ENCODE peak calls at places on chromosomes 4 and X, in eight cellular contexts. F is mammary epithelial cell; T is CD8-positive, alpha-beta memory T cell; N is fibroblast of lung; X is foreskin keratinocyte; E is psoas muscle; L is H9; G is PC-9. W is an unnamed sample. For H3K27me3 and H3K4me1, the result is how much of the 10 kb centered on the place peaks cover.

GRCh38 chr4:151541438-151542071 is 132.6 kb downstream of the FHIP1A start:
- DNase-seq in F (peak), T (no peak), N (peak), X (peak), E (no peak), L (no peak), G (peak), W (no peak)

GRCh38 chr4:101039367-101039766 is 308.0 kb downstream of the PPP3CA start:
- DNase-seq in F (no peak), T (peak), N (no peak), X (no peak), E (no peak), L (no peak), G (no peak), W (no peak)

GRCh38 chr4:76197001-76197743 is 16.5 kb downstream of the SCARB2 start:
- DNase-seq in F (peak), T (no peak), N (peak), X (no peak), E (no peak), L (no peak), G (no peak), W (no peak)

GRCh38 chr4:69591374-69591773 is 48.1 kb downstream of the UGT2A2 start:
- DNase-seq in F (no peak), T (no peak), N (no peak), X (no peak), E (no peak), L (no peak), G (no peak), W (no peak)

GRCh38 chr4:141643557-141643956 is 7.2 kb downstream of the IL15 start:
- DNase-seq in F (peak), T (no peak), N (peak), X (peak), E (no peak), L (no peak), G (peak), W (no peak)

GRCh38 chrX:49166914-49167739 is 4.6 kb downstream of the MAGIX start:
- DNase-seq in F (peak), T (peak), N (peak), X (peak), E (peak), L (no peak), G (no peak), W (no peak)

GRCh38 chr4:8410641-8411271 is 29.8 kb downstream of the ACOX3 start:
- DNase-seq in F (peak), T (no peak), N (peak), X (peak), E (peak), L (peak), G (peak), W (no peak)

GRCh38 chr4:145583656-145584055 is 35.5 kb upstream of the MMAA start:
- DNase-seq in F (peak), T (no peak), N (no peak), X (peak), E (no peak), L (no peak), G (no peak), W (no peak)

GRCh38 chrX:118231464-118231863 is 114.4 kb upstream of the WDR44 start:
- DNase-seq in F (no peak), T (no peak), N (peak), X (no peak), E (no peak), L (no peak), G (no peak), W (no peak)

GRCh38 chrX:18424482-18425198 is 768 bp upstream of the CDKL5 start:
- DNase-seq in F (peak), T (no peak), N (peak), X (no peak), E (no peak), L (peak), G (no peak), W (no peak)

GRCh38 chrX:53481093-53481492 is 46.9 kb upstream of the HSD17B10 start:
- DNase-seq in F (no peak), T (no peak), N (no peak), X (peak), E (no peak), L (peak), G (no peak), W (no peak)

GRCh38 chr4:181502611-181503010 is 740.6 kb upstream of the TENM3 start:
- DNase-seq in F (no peak), T (no peak), N (no peak), X (no peak), E (no peak), L (peak), G (no peak), W (no peak)

GRCh38 chr4:41731569-41731968 is 17.0 kb downstream of the PHOX2B start:
- DNase-seq in F (no peak), T (no peak), N (no peak), X (no peak), E (no peak), L (no peak), G (no peak), W (no peak)
- H3K27me3 ChIP-seq in F (under half), T (under half), N (under half), X (half or more), E (under half), L (under half), G (under half), W (under half)

DNA sequence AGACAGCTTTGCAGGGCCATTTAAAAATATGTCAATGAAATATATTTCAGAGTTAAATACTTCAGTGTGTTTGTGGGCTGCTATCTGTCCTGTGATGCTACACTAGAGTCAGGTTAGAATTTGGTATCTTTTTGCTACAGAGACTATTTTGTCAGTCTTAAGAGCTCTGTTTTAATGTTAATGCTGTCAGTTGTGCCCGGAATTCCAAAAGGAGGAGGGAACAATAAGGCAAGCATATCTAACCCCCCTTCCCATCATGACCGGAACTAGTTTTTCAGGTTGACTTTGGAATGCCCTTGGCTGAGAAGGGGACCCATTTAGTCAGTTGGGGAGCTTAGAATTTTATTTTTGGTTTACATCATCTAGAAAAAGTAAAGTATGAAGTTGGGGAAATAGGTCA is 34.9 kb upstream of the SLC25A4 start:
- DNase-seq in F (no peak), T (no peak), N (no peak), X (no peak), E (no peak), L (no peak), G (no peak), W (no peak)
- H3K4me1 ChIP-seq in F (under half), T (under half), N (under half), X (under half), E (under half), L (under half), G (under half), W (under half)

GRCh38 chrX:108558217-108558616 is 118.6 kb downstream of the COL4A5 start:
- DNase-seq in F (no peak), T (no peak), N (peak), X (peak), E (no peak), L (no peak), G (no peak), W (no peak)
- H3K27ac ChIP-seq in F (no peak), T (no peak), N (no peak), X (no peak), E (no peak), L (no peak), G (no peak), W (no peak)

DNA sequence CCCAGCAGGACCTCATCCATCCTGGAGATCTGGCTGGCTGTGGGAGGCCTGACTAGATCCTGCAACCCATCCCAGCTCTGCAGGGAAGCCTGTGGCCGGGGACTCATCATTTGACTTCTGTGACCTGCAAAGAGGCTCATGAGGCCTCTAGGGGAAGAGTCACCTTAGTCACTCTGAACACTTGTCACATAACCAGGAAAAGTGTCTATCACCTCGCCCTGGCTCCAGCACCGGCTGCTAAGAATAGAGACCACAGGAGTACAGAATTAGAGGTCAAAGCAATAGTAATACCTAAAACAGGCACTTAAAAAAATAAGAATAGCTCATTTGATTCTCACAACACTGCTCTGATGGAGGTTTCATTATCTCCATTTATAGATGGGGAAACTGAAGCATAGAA is 3.8 kb upstream of the NSG1 start:
- DNase-seq in F (no peak), T (no peak), N (no peak), X (no peak), E (peak), L (no peak), G (no peak), W (no peak)
- H3K27me3 ChIP-seq in F (under half), T (under half), N (under half), X (half or more), E (under half), L (under half), G (under half), W (under half)

GRCh38 chr4:183147983-183148382 is 48.9 kb downstream of the WWC2 start:
- DNase-seq in F (no peak), T (no peak), N (no peak), X (no peak), E (no peak), L (no peak), G (no peak), W (no peak)

GRCh38 chr4:183147191-183147590 is 48.1 kb downstream of the WWC2 start:
- DNase-seq in F (peak), T (no peak), N (peak), X (peak), E (no peak), L (no peak), G (no peak), W (no peak)

GRCh38 chr4:183142566-183143545 is 43.8 kb downstream of the WWC2 start:
- DNase-seq in F (peak), T (no peak), N (peak), X (peak), E (peak), L (no peak), G (no peak), W (no peak)

GRCh38 chr4:183146478-183146877 is 47.4 kb downstream of the WWC2 start:
- DNase-seq in F (no peak), T (no peak), N (no peak), X (no peak), E (no peak), L (no peak), G (no peak), W (no peak)

GRCh38 chr4:183145773-183146172 is 46.7 kb downstream of the WWC2 start:
- DNase-seq in F (no peak), T (no peak), N (peak), X (no peak), E (no peak), L (no peak), G (no peak), W (no peak)
- H3K4me1 ChIP-seq in F (under half), T (under half), N (under half), X (under half), E (under half), L (under half), G (under half), W (under half)

GRCh38 chr4:6955261-6955911 is 45.8 kb downstream of the TBC1D14 start:
- DNase-seq in F (peak), T (no peak), N (no peak), X (peak), E (peak), L (no peak), G (peak), W (no peak)

GRCh38 chr4:6956434-6957147 is 47.0 kb downstream of the TBC1D14 start:
- DNase-seq in F (no peak), T (no peak), N (no peak), X (no peak), E (peak), L (no peak), G (no peak), W (no peak)

GRCh38 chr4:6951880-6952381 is 42.3 kb downstream of the TBC1D14 start:
- DNase-seq in F (no peak), T (peak), N (no peak), X (no peak), E (peak), L (no peak), G (no peak), W (no peak)

GRCh38 chr4:6956087-6956433 is 46.4 kb downstream of the TBC1D14 start:
- DNase-seq in F (no peak), T (no peak), N (no peak), X (no peak), E (no peak), L (no peak), G (no peak), W (no peak)

DNA sequence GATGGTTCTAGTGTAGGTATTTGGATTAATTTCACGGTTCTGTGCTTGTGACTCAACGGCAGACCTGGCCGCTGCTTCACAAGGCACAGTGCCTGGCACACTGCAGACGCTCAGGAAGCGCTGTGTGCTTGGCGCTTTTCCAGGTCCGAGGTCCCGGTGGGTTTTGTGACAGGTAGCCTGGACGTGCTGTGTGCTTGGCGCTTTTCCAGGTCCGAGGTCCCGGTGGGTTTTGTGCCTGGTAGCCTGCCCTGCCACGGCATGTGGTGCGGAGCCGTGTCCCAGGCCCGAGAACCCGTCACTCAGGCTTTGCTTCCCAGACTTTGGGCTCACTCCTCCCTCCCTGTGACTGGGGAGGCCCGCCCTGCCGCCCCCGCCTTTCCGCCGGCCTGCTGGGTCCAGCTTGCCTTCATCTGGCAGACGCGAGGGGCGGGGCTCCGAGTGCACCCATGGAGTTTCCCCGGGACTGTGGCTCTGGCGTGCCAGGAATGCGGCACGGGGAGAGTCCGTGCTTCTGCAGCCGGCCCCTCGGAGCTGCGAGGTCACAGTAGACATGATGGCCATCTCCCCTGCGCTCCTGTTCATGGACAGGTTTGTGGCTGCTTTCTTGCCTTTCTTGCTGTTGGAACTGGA is 44.2 kb downstream of the TBC1D14 start:
- DNase-seq in F (peak), T (no peak), N (peak), X (peak), E (peak), L (peak), G (no peak), W (no peak)
- H3K27ac ChIP-seq in F (peak), T (no peak), N (no peak), X (no peak), E (no peak), L (no peak), G (peak), W (peak)

GRCh38 chrX:614136-614535 is 16.5 kb upstream of the SHOX start:
- DNase-seq in F (no peak), T (no peak), N (no peak), X (no peak), E (no peak), L (no peak), G (no peak), W (no peak)
- H3K27me3 ChIP-seq in F (under half), T (under half), N (under half), X (under half), E (under half), L (under half), G (under half), W (under half)

GRCh38 chr4:10181745-10182445 is 65.3 kb upstream of the WDR1 start:
- DNase-seq in F (no peak), T (no peak), N (no peak), X (no peak), E (no peak), L (no peak), G (no peak), W (no peak)
- H3K4me1 ChIP-seq in F (under half), T (under half), N (under half), X (under half), E (under half), L (under half), G (under half), W (under half)